ENCODE peak calls at places on chromosome 18, in ten cellular contexts. C is lower lobe of right lung; F is AG08396; I is endothelial cell; K is CD4-positive, CD25-positive, alpha-beta regulatory T cell; U is colonic mucosa; R is Calu3; B is lung; J is thyroid gland; M is occipital lobe. H is an unnamed sample.

GRCh38 chr18:22667158-22667557 is 249.4 kb upstream of the CTAGE1 start:
- DNase-seq in I (no peak), J (no peak), B (no peak), F (no peak), U (no peak), K (no peak), M (no peak), R (no peak), C (no peak), H (no peak)

GRCh38 chr18:10085405-10085804 is 171.6 kb downstream of the VAPA start:
- DNase-seq in I (no peak), R (no peak), U (no peak), J (no peak), C (no peak), M (no peak), F (no peak), B (no peak), K (no peak), H (peak)

GRCh38 chr18:46343940-46344372 is 239.8 kb downstream of the HAUS1 start:
- DNase-seq in C (peak), J (peak), B (peak), F (no peak), U (peak), I (peak), R (peak), K (no peak), M (no peak), H (no peak)

GRCh38 chr18:60503166-60503565 is 130.6 kb upstream of the MC4R start:
- DNase-seq in B (no peak), J (no peak), U (no peak), M (no peak), I (no peak), K (no peak), F (no peak), R (no peak), C (no peak), H (no peak)

GRCh38 chr18:55778731-55779460 is 190.9 kb upstream of the TCF4 start:
- DNase-seq in C (no peak), R (no peak), I (no peak), K (no peak), M (no peak), F (no peak), B (no peak), J (no peak), U (no peak), H (no peak)

GRCh38 chr18:378039-378438 is 110.2 kb upstream of the THOC1 start:
- DNase-seq in F (no peak), K (no peak), C (no peak), U (no peak), I (no peak), R (no peak), M (peak), B (no peak), J (no peak), H (no peak)

GRCh38 chr18:46051731-46052461 is 20.2 kb downstream of the PSTPIP2 start:
- DNase-seq in I (no peak), K (no peak), U (no peak), R (no peak), J (no peak), C (no peak), B (no peak), F (peak), M (no peak), H (peak)

GRCh38 chr18:55221577-55221976 is 262.3 kb upstream of the CCDC68 start:
- DNase-seq in U (no peak), B (no peak), K (no peak), R (no peak), C (no peak), J (no peak), M (no peak), F (no peak), I (no peak), H (no peak)

GRCh38 chr18:3451989-3452749 is 2.2 kb downstream of the TGIF1 start:
- DNase-seq in R (peak), C (peak), I (peak), M (no peak), J (peak), F (no peak), K (no peak), B (peak), U (peak), H (peak)

GRCh38 chr18:22546905-22547304 is 129.2 kb upstream of the CTAGE1 start:
- DNase-seq in F (no peak), C (no peak), K (no peak), I (no peak), J (no peak), B (no peak), M (no peak), R (no peak), U (no peak), H (no peak)

GRCh38 chr18:21996261-21996892 is 173.0 kb upstream of the GATA6 start:
- DNase-seq in B (no peak), K (no peak), R (no peak), C (no peak), I (no peak), M (no peak), U (peak), F (no peak), J (no peak), H (peak)

GRCh38 chr18:6487027-6487426 is 72.3 kb upstream of the L3MBTL4 start:
- DNase-seq in M (no peak), I (no peak), R (no peak), K (no peak), J (no peak), F (no peak), U (no peak), C (no peak), B (no peak), H (no peak)

GRCh38 chr18:11887305-11888262 is 20.5 kb downstream of the MPPE1 start:
- DNase-seq in F (no peak), R (peak), B (no peak), I (no peak), J (no peak), C (no peak), K (no peak), U (peak), M (no peak), H (peak)

GRCh38 chr18:37383036-37383788 is 182.4 kb downstream of the CELF4 start:
- DNase-seq in U (no peak), J (no peak), C (no peak), I (no peak), F (no peak), M (no peak), R (no peak), K (no peak), B (no peak), H (no peak)

GRCh38 chr18:50429207-50429948 is 54.5 kb downstream of the SKA1 start:
- DNase-seq in B (no peak), M (no peak), I (peak), C (no peak), F (no peak), J (no peak), R (peak), K (no peak), U (no peak), H (no peak)

GRCh38 chr18:76958692-76959341 is 136.5 kb downstream of the ZNF236 start:
- DNase-seq in J (no peak), C (no peak), B (peak), K (no peak), M (no peak), R (no peak), I (no peak), U (peak), F (no peak), H (no peak)

GRCh38 chr18:23317975-23318675 is 135.0 kb upstream of the RIOK3 start:
- DNase-seq in B (no peak), R (no peak), J (no peak), K (no peak), I (no peak), M (no peak), C (no peak), U (no peak), F (peak), H (peak)

GRCh38 chr18:46407471-46408166 is 249.4 kb downstream of the LOXHD1 start:
- DNase-seq in B (no peak), F (no peak), M (no peak), R (no peak), J (no peak), K (no peak), U (no peak), C (no peak), I (no peak), H (peak)

GRCh38 chr18:77008576-77009315 is 123.8 kb downstream of the MBP start:
- DNase-seq in R (no peak), B (no peak), C (no peak), K (no peak), F (no peak), M (no peak), J (no peak), U (no peak), I (no peak), H (no peak)

GRCh38 chr18:23108496-23108895 is 26.8 kb upstream of the CABLES1 start:
- DNase-seq in M (no peak), R (no peak), B (no peak), J (no peak), I (no peak), F (no peak), C (no peak), U (no peak), K (no peak), H (no peak)

GRCh38 chr18:35060092-35060491 is 18.9 kb downstream of the MAPRE2 start:
- DNase-seq in M (no peak), K (no peak), J (no peak), U (peak), I (no peak), F (no peak), C (no peak), R (no peak), B (no peak), H (no peak)

GRCh38 chr18:26536032-26536431 is 12.3 kb downstream of the KCTD1 start:
- DNase-seq in U (no peak), J (no peak), C (no peak), M (no peak), B (no peak), I (no peak), F (no peak), R (no peak), K (no peak), H (peak)

GRCh38 chr18:60471652-60472051 is 99.1 kb upstream of the MC4R start:
- DNase-seq in M (no peak), U (no peak), F (no peak), B (no peak), K (no peak), I (no peak), C (no peak), R (no peak), J (no peak), H (peak)

GRCh38 chr18:37261246-37261927 is 304.2 kb downstream of the CELF4 start:
- DNase-seq in U (no peak), J (no peak), C (no peak), R (no peak), M (no peak), K (no peak), I (no peak), F (no peak), B (no peak), H (no peak)